ENCODE peak calls at places on chromosomes 3 and 15, in four cellular contexts. Y is A673, H is breast epithelium, A is kidney. B is an unnamed sample.

GRCh38 chr3:52054689-52055511 is 1.5 kb downstream of the DUSP7 start:
- DNase-seq in Y (no peak), H (no peak), A (no peak), B (no peak)

GRCh38 chr3:64878372-64878771 is 190.6 kb upstream of the ADAMTS9 start:
- DNase-seq in Y (no peak), H (no peak), A (no peak), B (no peak)

GRCh38 chr3:107897471-107898180 is 193.2 kb downstream of the CD47 start:
- DNase-seq in Y (no peak), H (no peak), A (no peak), B (no peak)

GRCh38 chr3:138042043-138042442 is 32.1 kb downstream of the CLDN18 start:
- DNase-seq in Y (no peak), H (no peak), A (no peak), B (peak)

GRCh38 chr3:128730521-128730920 is 4.5 kb downstream of the RAB7A start:
- DNase-seq in Y (no peak), H (no peak), A (no peak), B (no peak)

GRCh38 chr3:104526901-104527401 is 839.8 kb upstream of the ALCAM start:
- DNase-seq in Y (no peak), H (no peak), A (no peak), B (no peak)

GRCh38 chr3:113271594-113272368 is 60.4 kb downstream of the BOC start:
- DNase-seq in Y (no peak), H (no peak), A (no peak), B (no peak)

GRCh38 chr3:10116138-10116460 is 624 bp downstream of the BRK1 start:
- DNase-seq in Y (no peak), H (no peak), A (no peak), B (no peak)

GRCh38 chr15:88657326-88658069 is 18.7 kb downstream of the ISG20 start:
- DNase-seq in Y (peak), H (no peak), A (no peak), B (no peak)

GRCh38 chr3:48688737-48689075 is 3.0 kb upstream of the NCKIPSD start:
- DNase-seq in Y (no peak), H (no peak), A (no peak), B (no peak)

GRCh38 chr3:59957150-59957549 is 907.3 kb upstream of the CFAP20DC start:
- DNase-seq in Y (no peak), H (no peak), A (no peak), B (no peak)

GRCh38 chr15:64845183-64845611 is 3.5 kb downstream of the PLEKHO2 start:
- DNase-seq in Y (no peak), H (peak), A (peak), B (no peak)

GRCh38 chr15:79837846-79838245 is 59.0 kb downstream of the MTHFS start:
- DNase-seq in Y (no peak), H (no peak), A (no peak), B (no peak)

GRCh38 chr15:27707216-27707710 is 391.9 kb downstream of the OCA2 start:
- DNase-seq in Y (no peak), H (no peak), A (no peak), B (no peak)

GRCh38 chr3:50324351-50325144 is 2.0 kb upstream of the HYAL2 start:
- DNase-seq in Y (peak), H (no peak), A (no peak), B (peak)

GRCh38 chr3:120683213-120683612 is 1.2 kb upstream of the HGD start:
- DNase-seq in Y (no peak), H (no peak), A (no peak), B (no peak)

GRCh38 chr15:28191832-28192231 is 92.7 kb upstream of the OCA2 start:
- DNase-seq in Y (no peak), H (no peak), A (peak), B (peak)

GRCh38 chr15:33963831-33964664 is 4.2 kb upstream of the CHRM5 start:
- DNase-seq in Y (peak), H (no peak), A (no peak), B (no peak)

GRCh38 chr15:59268199-59268979 is 61.7 kb downstream of the LDHAL6B start:
- DNase-seq in Y (no peak), H (no peak), A (no peak), B (no peak)

GRCh38 chr3:32865364-32865763 is 47.6 kb downstream of the TRIM71 start:
- DNase-seq in Y (no peak), H (no peak), A (no peak), B (no peak)

GRCh38 chr3:41900265-41900664 is 61.6 kb downstream of the ULK4 start:
- DNase-seq in Y (no peak), H (no peak), A (no peak), B (no peak)

GRCh38 chr3:196378442-196378841 is 40.3 kb upstream of the TM4SF19 start:
- DNase-seq in Y (no peak), H (no peak), A (no peak), B (no peak)

GRCh38 chr3:17013050-17013449 is 128.3 kb downstream of the PLCL2 start:
- DNase-seq in Y (no peak), H (no peak), A (no peak), B (no peak)

GRCh38 chr3:188855690-188856089 is 316.1 kb upstream of the TPRG1 start:
- DNase-seq in Y (no peak), H (no peak), A (no peak), B (no peak)

GRCh38 chr3:129106320-129106719 is 15.3 kb downstream of the RAB43 start:
- DNase-seq in Y (no peak), H (no peak), A (peak), B (no peak)

GRCh38 chr15:31136612-31137328 is 35.2 kb upstream of the TRPM1 start:
- DNase-seq in Y (no peak), H (no peak), A (no peak), B (no peak)

GRCh38 chr15:53962646-53963561 is 15.3 kb upstream of the UNC13C start:
- DNase-seq in Y (peak), H (no peak), A (no peak), B (no peak)

GRCh38 chr3:165624761-165625160 is 212.5 kb downstream of the BCHE start:
- DNase-seq in Y (peak), H (no peak), A (no peak), B (no peak)

GRCh38 chr15:42319206-42319605 is 40.1 kb upstream of the CAPN3 start:
- DNase-seq in Y (no peak), H (no peak), A (no peak), B (no peak)

GRCh38 chr3:68972358-68972979 is 40.1 kb upstream of the TAFA4 start:
- DNase-seq in Y (peak), H (no peak), A (no peak), B (no peak)

GRCh38 chr3:59446775-59447465 is 397.1 kb upstream of the CFAP20DC start:
- DNase-seq in Y (no peak), H (no peak), A (no peak), B (no peak)

GRCh38 chr15:101243420-101243819 is 8.4 kb downstream of the CHSY1 start:
- DNase-seq in Y (no peak), H (no peak), A (no peak), B (no peak)

GRCh38 chr3:133868758-133869429 is 26.8 kb downstream of the RAB6B start:
- DNase-seq in Y (no peak), H (no peak), A (peak), B (no peak)

GRCh38 chr15:81235781-81236507 is 39.3 kb downstream of the IL16 start:
- DNase-seq in Y (no peak), H (no peak), A (no peak), B (peak)

GRCh38 chr3:133892546-133893231 is 3.0 kb downstream of the RAB6B start:
- DNase-seq in Y (no peak), H (no peak), A (peak), B (no peak)

GRCh38 chr15:38617831-38618230 is 53.2 kb upstream of the RASGRP1 start:
- DNase-seq in Y (no peak), H (no peak), A (no peak), B (no peak)

GRCh38 chr3:147943265-147943945 is 534.2 kb downstream of the ZIC1 start:
- DNase-seq in Y (peak), H (no peak), A (no peak), B (peak)

GRCh38 chr3:22886394-22886793 is 316.7 kb upstream of the UBE2E2 start:
- DNase-seq in Y (no peak), H (no peak), A (no peak), B (no peak)

GRCh38 chr3:72265250-72265649 is 480.3 kb upstream of the PROK2 start:
- DNase-seq in Y (peak), H (no peak), A (no peak), B (no peak)
- TF ChIP-seq CTCF in Y (peak), H (no peak), A (no peak), B (no peak)

GRCh38 chr15:68303560-68304436 is 26.3 kb downstream of the FEM1B start:
- DNase-seq in Y (no peak), H (peak), A (peak), B (no peak)

GRCh38 chr15:68303134-68303533 is 25.6 kb downstream of the FEM1B start:
- DNase-seq in Y (no peak), H (peak), A (no peak), B (no peak)

GRCh38 chr15:68304611-68305337 is 27.2 kb downstream of the FEM1B start:
- DNase-seq in Y (no peak), H (peak), A (no peak), B (no peak)

GRCh38 chr15:68307131-68307928 is 29.8 kb downstream of the FEM1B start:
- DNase-seq in Y (no peak), H (peak), A (no peak), B (no peak)

DNA sequence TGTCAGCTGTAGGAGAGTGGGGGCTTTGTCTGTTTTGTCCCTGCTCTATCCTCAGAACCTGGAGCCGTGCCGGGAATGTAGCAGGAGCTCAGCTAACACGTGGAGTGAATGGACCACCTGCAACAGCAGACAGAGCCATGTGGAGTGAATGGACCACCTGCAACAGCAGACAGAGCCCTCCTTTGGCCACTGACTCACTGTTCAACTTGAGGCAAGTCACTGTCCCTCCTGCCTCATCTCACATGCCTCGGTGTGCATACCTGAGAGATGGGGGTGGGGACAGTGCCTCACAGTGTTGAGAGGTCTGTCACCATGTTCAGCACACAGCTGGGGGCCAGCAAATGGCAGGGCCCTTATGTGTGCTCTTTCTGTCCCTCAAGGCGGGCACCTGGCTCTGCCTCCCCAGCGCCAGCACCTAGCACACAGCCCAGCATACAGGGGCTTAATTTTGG is 27.9 kb downstream of the FEM1B start:
- DNase-seq in Y (no peak), H (peak), A (no peak), B (no peak)
- H3K27ac ChIP-seq in Y (no peak), H (no peak), A (no peak), B (no peak)

DNA sequence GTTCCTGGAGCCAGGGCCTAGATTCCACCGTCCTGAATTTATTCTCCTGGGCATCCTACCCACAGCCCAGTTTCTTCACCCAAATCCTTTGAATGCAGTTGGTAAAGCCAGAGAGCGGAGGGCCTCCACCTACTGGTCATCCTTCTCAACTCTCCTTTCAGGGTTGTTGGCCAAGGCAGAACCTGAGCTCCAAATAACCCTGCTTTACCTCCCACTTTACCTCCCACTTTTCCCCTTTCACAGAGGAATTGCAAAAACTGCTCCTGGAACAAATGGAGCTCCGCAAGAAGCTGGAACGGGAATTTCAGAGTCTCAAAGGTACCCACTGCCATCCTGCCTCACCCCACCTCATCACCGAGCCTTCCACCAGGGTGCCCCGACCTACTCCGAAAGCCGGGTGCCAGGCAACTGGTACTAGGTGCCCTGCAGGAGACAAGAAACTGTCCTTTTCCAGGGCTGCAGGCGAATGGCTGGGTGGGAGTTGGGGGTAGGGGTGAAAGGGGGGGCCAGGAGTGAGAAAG is 6.8 kb downstream of the SKOR1 start:
- DNase-seq in Y (no peak), H (no peak), A (no peak), B (no peak)
- TF ChIP-seq CTCF in Y (peak), H (no peak), A (peak), B (peak)

GRCh38 chr15:74643368-74644204 is 27.9 kb downstream of the CLK3 start:
- DNase-seq in Y (no peak), H (no peak), A (no peak), B (no peak)

GRCh38 chr15:74642328-74642723 is 26.7 kb downstream of the CLK3 start:
- DNase-seq in Y (no peak), H (no peak), A (no peak), B (no peak)

GRCh38 chr15:74648051-74648622 is 32.5 kb downstream of the CLK3 start:
- DNase-seq in Y (no peak), H (no peak), A (no peak), B (no peak)

GRCh38 chr15:74641151-74641550 is 25.5 kb downstream of the CLK3 start:
- DNase-seq in Y (no peak), H (no peak), A (no peak), B (no peak)

DNA sequence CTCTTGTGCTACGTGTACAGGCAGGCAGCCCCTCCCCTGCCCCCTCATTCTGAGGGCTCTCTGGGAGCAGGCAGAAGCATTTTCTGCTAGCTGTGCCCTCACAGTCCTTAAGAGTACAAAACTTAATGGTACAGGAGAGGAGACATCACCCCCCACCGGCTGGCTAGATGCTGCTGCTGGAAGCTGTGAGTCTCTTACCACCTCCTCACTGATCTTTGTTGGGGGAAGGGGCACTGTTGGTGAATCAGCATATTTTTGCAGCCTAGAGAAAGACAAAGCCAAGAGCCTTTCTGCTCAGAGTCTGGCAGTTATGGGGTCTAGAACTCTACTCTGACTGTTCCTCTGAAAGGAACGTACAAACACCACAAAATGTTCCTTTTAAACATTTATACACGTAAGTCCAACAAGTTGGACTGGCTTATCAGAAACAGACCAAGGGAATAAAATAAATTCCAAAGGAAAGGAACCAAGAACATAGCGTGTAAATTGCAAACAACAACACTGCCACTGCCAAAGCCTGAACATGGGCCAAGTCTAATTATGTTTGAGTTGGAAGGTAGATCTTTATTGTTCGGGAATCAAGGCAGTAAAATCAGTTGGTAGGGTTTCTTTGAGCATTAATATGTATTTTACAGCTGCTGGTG is 27.2 kb downstream of the CLK3 start:
- DNase-seq in Y (peak), H (no peak), A (no peak), B (no peak)
- H3K27ac ChIP-seq in Y (peak), H (peak), A (no peak), B (no peak)

DNA sequence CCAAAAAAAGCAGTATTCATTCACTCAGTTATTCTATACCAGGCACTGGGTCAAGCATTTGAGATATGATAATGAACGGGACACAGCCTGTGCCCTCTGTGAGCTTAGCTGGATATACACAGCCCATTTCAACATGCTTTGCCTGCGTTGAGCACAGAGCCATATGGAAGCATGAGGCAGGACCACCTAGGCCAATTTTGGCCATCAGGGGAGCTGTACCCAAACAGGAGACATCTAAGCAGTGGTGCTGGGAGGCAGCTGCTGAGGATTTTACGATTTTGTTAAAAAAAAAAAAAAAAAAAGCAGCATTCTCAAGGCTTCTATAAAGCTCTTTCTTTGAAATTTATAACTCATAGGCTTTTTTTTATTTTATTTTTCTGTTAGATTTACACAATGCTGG is 87.2 kb upstream of the SLC2A2 start:
- DNase-seq in Y (peak), H (no peak), A (no peak), B (no peak)
- TF ChIP-seq CTCF in Y (peak), H (no peak), A (no peak), B (peak)

GRCh38 chr3:175475765-175476164 is 616.6 kb downstream of the NAALADL2 start:
- DNase-seq in Y (no peak), H (no peak), A (no peak), B (no peak)
- H3K27ac ChIP-seq in Y (no peak), H (no peak), A (no peak), B (no peak)

GRCh38 chr3:57279685-57280084 is 12.8 kb downstream of the ASB14 start:
- DNase-seq in Y (no peak), H (no peak), A (no peak), B (no peak)
- TF ChIP-seq CTCF in Y (no peak), H (no peak), A (no peak), B (no peak)

GRCh38 chr3:66485291-66485968 is 15.4 kb downstream of the LRIG1 start:
- DNase-seq in Y (no peak), H (no peak), A (no peak), B (peak)
- H3K27ac ChIP-seq in Y (no peak), H (peak), A (no peak), B (peak)

B was measured in AG04450.